ENCODE peak calls at places on chromosomes 13 and 19, in seven cellular contexts. T is GM13976, A is pancreas, W is ovary, Y is H1, X is ascending aorta, H is neural progenitor cell. C is an unnamed sample.

GRCh38 chr19:56525214-56525860 is 13.4 kb upstream of the ZFP28 start:
- DNase-seq in X (no peak), H (no peak), A (no peak), Y (no peak), W (no peak), T (no peak), C (no peak)

GRCh38 chr13:99265823-99266426 is 7.7 kb upstream of the GPR18 start:
- DNase-seq in T (no peak), W (no peak), X (no peak), A (no peak), H (peak; percentile 56), Y (no peak), C (no peak)

GRCh38 chr19:54473071-54473941 is at the start of gene CDC42EP5:
- DNase-seq in Y (no peak), H (peak; percentile 32), W (peak; percentile 80), A (no peak), X (no peak), T (peak; percentile 48), C (peak; percentile 51)

GRCh38 chr13:37348916-37349653 is 243.6 kb upstream of the CSNK1A1L start:
- DNase-seq in T (no peak), A (no peak), W (no peak), H (no peak), Y (no peak), X (no peak), C (no peak)

GRCh38 chr13:109146912-109147624 is 517.7 kb downstream of the MYO16 start:
- DNase-seq in A (no peak), H (no peak), X (no peak), Y (no peak), W (no peak), T (no peak), C (no peak)

GRCh38 chr19:3184847-3185481 is 766 bp upstream of the NCLN start:
- DNase-seq in H (peak; percentile 79), A (no peak), W (peak; percentile 80), X (peak; percentile 36), Y (no peak), T (no peak), C (peak; percentile 89)

GRCh38 chr19:57477191-57478008 is at the start of gene ZNF772:
- DNase-seq in A (peak; percentile 90), W (peak; percentile 88), Y (peak; percentile 93), H (peak; percentile 94), T (peak; percentile 92), X (peak; percentile 65), C (peak; percentile 95)

GRCh38 chr13:41054919-41055619 is 6.2 kb upstream of the WBP4 start:
- DNase-seq in A (no peak), H (peak; percentile 31), Y (no peak), T (no peak), X (no peak), W (no peak), C (no peak)

GRCh38 chr13:65940720-65941119 is 1289.4 kb downstream of the PCDH9 start:
- DNase-seq in A (no peak), W (no peak), Y (no peak), H (no peak), T (no peak), X (no peak), C (no peak)

GRCh38 chr19:34350161-34350561 is 14.8 kb upstream of the GPI start:
- DNase-seq in A (peak; percentile 13), T (no peak), Y (no peak), X (no peak), W (peak; percentile 3), H (no peak), C (peak; percentile 89)

GRCh38 chr13:42875448-42876269 is 94.3 kb downstream of the FAM216B start:
- DNase-seq in X (no peak), Y (no peak), H (peak; percentile 76), T (no peak), W (peak; percentile 72), A (no peak), C (no peak)

GRCh38 chr19:11286312-11286974 is 9.5 kb upstream of the TSPAN16 start:
- DNase-seq in H (no peak), W (no peak), T (peak; percentile 31), X (no peak), Y (no peak), A (no peak), C (peak; percentile 10)

GRCh38 chr19:12766051-12766521 is 9.3 kb downstream of the HOOK2 start:
- DNase-seq in T (peak; percentile 89), X (no peak), Y (peak; percentile 61), W (peak; percentile 86), H (peak; percentile 87), A (peak; percentile 91), C (peak; percentile 81)

GRCh38 chr13:43291289-43292055 is 268.1 kb downstream of the DNAJC15 start:
- DNase-seq in Y (no peak), X (no peak), H (no peak), W (no peak), T (no peak), A (no peak), C (no peak)

GRCh38 chr19:45779231-45780145 is 2.8 kb downstream of the DMPK start:
- DNase-seq in H (peak; percentile 96), X (no peak), T (peak; percentile 97), A (peak; percentile 98), Y (peak; percentile 100), W (peak; percentile 96), C (peak; percentile 96)

GRCh38 chr13:34970961-34971360 is 28.9 kb downstream of the NBEA start:
- DNase-seq in H (no peak), Y (no peak), T (no peak), W (no peak), X (no peak), A (no peak), C (no peak)

GRCh38 chr19:3570619-3571018 is 2.1 kb upstream of the HMG20B start:
- DNase-seq in W (no peak), T (no peak), Y (no peak), H (no peak), X (no peak), A (no peak), C (no peak)

GRCh38 chr13:110254151-110254679 is 52.7 kb downstream of the COL4A1 start:
- DNase-seq in H (no peak), X (no peak), T (no peak), A (no peak), Y (peak; percentile 41), W (no peak), C (no peak)

GRCh38 chr13:98089826-98090225 is 53.1 kb upstream of the FARP1 start:
- DNase-seq in W (no peak), A (no peak), T (no peak), H (no peak), Y (no peak), X (no peak), C (no peak)

GRCh38 chr13:98822238-98822606 is 69.8 kb upstream of the SLC15A1 start:
- DNase-seq in T (no peak), W (no peak), X (no peak), Y (no peak), A (no peak), H (no peak), C (no peak)

GRCh38 chr19:47310819-47311218 is 1.2 kb downstream of the C5AR1 start:
- DNase-seq in A (no peak), X (no peak), H (no peak), W (no peak), T (no peak), Y (no peak), C (no peak)

GRCh38 chr19:53509443-53509842 is 28.5 kb upstream of the ZNF331 start:
- DNase-seq in Y (no peak), A (no peak), W (no peak), X (no peak), T (no peak), H (no peak), C (no peak)

GRCh38 chr19:6761053-6761676 is 6.1 kb downstream of the SH2D3A start:
- DNase-seq in H (peak; percentile 46), Y (no peak), A (no peak), X (no peak), W (no peak), T (peak; percentile 55), C (peak; percentile 61)

DNA sequence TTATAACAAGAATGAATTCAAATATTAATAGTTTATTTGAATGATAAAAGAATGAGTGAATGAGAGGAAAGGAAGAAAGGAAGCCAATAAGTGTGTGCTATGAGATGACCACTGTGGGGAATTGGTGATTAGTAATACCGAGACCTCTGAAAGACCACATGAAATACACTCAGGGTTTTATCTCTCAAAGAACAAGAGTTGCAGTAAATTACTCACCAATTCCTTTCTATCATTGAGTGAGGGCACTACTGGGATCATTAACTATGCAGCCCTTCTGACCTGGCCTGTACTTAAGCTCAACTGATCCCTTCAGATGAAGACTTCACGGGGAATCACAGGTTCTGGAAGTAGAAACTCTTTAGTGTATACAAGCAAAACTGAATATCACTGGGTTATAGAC is 1636.1 kb downstream of the SLITRK5 start:
- DNase-seq in T (no peak), X (no peak), H (no peak), A (no peak), W (no peak), Y (no peak), C (no peak)
- TF ChIP-seq CTCF in T (no peak), X (no peak), H (no peak), A (no peak), W (no peak), Y (no peak), C (no peak)

GRCh38 chr19:41959056-41960053 is at the start of gene RABAC1:
- DNase-seq in W (peak; percentile 90), A (peak; percentile 94), Y (peak; percentile 94), T (peak; percentile 95), X (peak; percentile 64), H (peak; percentile 97), C (peak; percentile 94)
- TF ChIP-seq CTCF in W (no peak), A (no peak), Y (peak; percentile 25), T (peak; percentile 30), X (no peak), H (peak; percentile 46), C (peak; percentile 55)

GRCh38 chr13:114173753-114174152 is 5.3 kb upstream of the CFAP97D2 start:
- DNase-seq in W (no peak), X (no peak), H (no peak), T (no peak), A (no peak), Y (no peak), C (no peak)

GRCh38 chr13:114173261-114173660 is 5.8 kb upstream of the CFAP97D2 start:
- DNase-seq in W (no peak), A (no peak), X (no peak), Y (no peak), H (no peak), T (no peak), C (no peak)

GRCh38 chr13:114179087-114179658 is at the start of gene CFAP97D2:
- DNase-seq in Y (no peak), W (no peak), T (no peak), A (no peak), H (peak; percentile 29), X (no peak), C (no peak)

GRCh38 chr13:114177245-114178010 is 1.6 kb upstream of the CFAP97D2 start:
- DNase-seq in H (no peak), A (no peak), Y (no peak), T (no peak), W (no peak), X (no peak), C (no peak)

GRCh38 chr13:114174529-114174941 is 4.5 kb upstream of the CFAP97D2 start:
- DNase-seq in H (no peak), A (no peak), X (no peak), W (no peak), T (no peak), Y (no peak), C (no peak)
- TF ChIP-seq CTCF in H (no peak), A (no peak), X (no peak), W (no peak), T (no peak), Y (no peak), C (no peak)

DNA sequence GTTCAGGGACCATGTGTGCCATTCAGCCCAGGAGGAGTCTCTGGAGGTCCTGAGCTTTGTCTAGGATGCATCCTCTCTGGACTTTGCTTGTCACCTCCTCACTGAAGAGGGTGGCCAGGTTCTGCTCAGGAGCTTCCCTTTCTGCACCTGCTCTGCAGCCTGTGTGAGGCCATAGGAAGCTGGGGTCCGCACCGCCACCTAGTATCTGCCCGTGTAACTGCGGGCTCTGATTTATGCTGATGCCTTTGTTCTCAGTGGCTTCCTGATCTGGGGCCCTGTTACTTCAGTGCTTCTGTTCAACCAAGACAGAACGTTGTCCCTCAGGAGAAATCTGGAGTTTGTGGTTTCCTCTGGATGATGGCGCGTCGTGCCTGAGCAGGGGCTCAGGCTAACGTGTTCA is 15.5 kb downstream of the ZNF610 start:
- DNase-seq in T (no peak), W (no peak), X (no peak), Y (peak; percentile 66), H (peak; percentile 64), A (no peak), C (peak; percentile 30)
- TF ChIP-seq CTCF in T (no peak), W (no peak), X (no peak), Y (peak; percentile 68), H (peak; percentile 55), A (no peak), C (no peak)